ENCODE peak calls at places on chromosome 14, in eight cellular contexts. Z, I, G, W, O, N, A and Y are unnamed samples.

GRCh38 chr14:75310295-75311059 is 31.8 kb downstream of the FOS start:
- DNase-seq in Z (peak), I (no peak), G (no peak), W (peak), O (peak), N (no peak), A (no peak), Y (peak)

GRCh38 chr14:61334197-61334701 is 12.9 kb downstream of the PRKCH start:
- DNase-seq in Z (no peak), I (no peak), G (no peak), W (no peak), O (no peak), N (no peak), A (no peak), Y (no peak)

GRCh38 chr14:73955674-73956073 is 5.6 kb downstream of the COQ6 start:
- DNase-seq in Z (no peak), I (no peak), G (no peak), W (no peak), O (no peak), N (no peak), A (no peak), Y (no peak)

GRCh38 chr14:50063876-50064420 is 52.4 kb downstream of the VCPKMT start:
- DNase-seq in Z (no peak), I (no peak), G (no peak), W (no peak), O (no peak), N (no peak), A (no peak), Y (no peak)

GRCh38 chr14:101033006-101033405 is 129.5 kb upstream of the RTL1 start:
- DNase-seq in Z (no peak), I (no peak), G (no peak), W (no peak), O (no peak), N (no peak), A (no peak), Y (no peak)

GRCh38 chr14:66070542-66071319 is 415.4 kb upstream of the CCDC196 start:
- DNase-seq in Z (peak), I (no peak), G (peak), W (peak), O (peak), N (peak), A (peak), Y (no peak)

GRCh38 chr14:70707138-70708038 is 65.7 kb downstream of the TTC9 start:
- DNase-seq in Z (no peak), I (no peak), G (no peak), W (no peak), O (no peak), N (no peak), A (no peak), Y (no peak)

GRCh38 chr14:32366995-32367394 is 37.9 kb downstream of the AKAP6 start:
- DNase-seq in Z (peak), I (no peak), G (no peak), W (peak), O (no peak), N (no peak), A (no peak), Y (peak)

GRCh38 chr14:24851406-24851805 is 198.5 kb downstream of the STXBP6 start:
- DNase-seq in Z (no peak), I (no peak), G (no peak), W (no peak), O (no peak), N (no peak), A (no peak), Y (no peak)

GRCh38 chr14:53468876-53469275 is 315.8 kb upstream of the DDHD1 start:
- DNase-seq in Z (no peak), I (no peak), G (no peak), W (no peak), O (no peak), N (no peak), A (no peak), Y (no peak)

GRCh38 chr14:69901113-69901951 is 22.1 kb downstream of the SMOC1 start:
- DNase-seq in Z (no peak), I (no peak), G (no peak), W (no peak), O (no peak), N (no peak), A (no peak), Y (no peak)

GRCh38 chr14:92644166-92644565 is 104.3 kb downstream of the LGMN start:
- DNase-seq in Z (no peak), I (no peak), G (no peak), W (no peak), O (no peak), N (no peak), A (no peak), Y (no peak)

GRCh38 chr14:64937176-64937820 is 5.2 kb downstream of the GPX2 start:
- DNase-seq in Z (no peak), I (no peak), G (no peak), W (no peak), O (no peak), N (no peak), A (no peak), Y (no peak)

GRCh38 chr14:40983604-40984003 is 623.1 kb upstream of the LRFN5 start:
- DNase-seq in Z (no peak), I (no peak), G (no peak), W (no peak), O (no peak), N (no peak), A (no peak), Y (peak)